ENCODE peak calls at places on chromosomes 5 and 9, in seven cellular contexts. G is adrenal gland, H is brain microvascular endothelial cell, A is dorsolateral prefrontal cortex, U is AG04449, C is body of pancreas, L is Peyer's patch. Q is an unnamed sample.

GRCh38 chr5:141223112-141223783 is at the start of gene PCDHB14:
- DNase-seq in L (no peak), H (no peak), A (no peak), U (no peak), G (no peak), C (no peak), Q (no peak)

GRCh38 chr9:114696814-114697544 is 15.0 kb upstream of the TEX48 start:
- DNase-seq in G (no peak), U (no peak), L (no peak), C (no peak), H (peak), A (no peak), Q (no peak)

GRCh38 chr9:116695441-116695840 is 8.3 kb downstream of the TRIM32 start:
- DNase-seq in H (no peak), L (no peak), A (no peak), G (no peak), C (no peak), U (no peak), Q (no peak)

GRCh38 chr9:127923771-127924170 is 6.8 kb downstream of the PIP5KL1 start:
- DNase-seq in L (no peak), H (peak), U (peak), A (no peak), C (no peak), G (no peak), Q (no peak)

GRCh38 chr9:83633676-83634075 is 10.7 kb downstream of the IDNK start:
- DNase-seq in H (no peak), G (no peak), L (no peak), A (no peak), U (no peak), C (no peak), Q (no peak)

GRCh38 chr5:109755761-109756160 is 66.0 kb downstream of the MAN2A1 start:
- DNase-seq in H (no peak), G (no peak), A (no peak), U (no peak), C (no peak), L (no peak), Q (no peak)

GRCh38 chr5:73321757-73322452 is 126.7 kb downstream of the FOXD1 start:
- DNase-seq in C (no peak), G (no peak), A (no peak), H (peak), L (no peak), U (peak), Q (no peak)

GRCh38 chr9:33993104-33993503 is 55.6 kb downstream of the UBAP2 start:
- DNase-seq in H (no peak), C (no peak), U (no peak), L (no peak), A (no peak), G (no peak), Q (no peak)

GRCh38 chr9:114316605-114317230 is 6.2 kb upstream of the ORM1 start:
- DNase-seq in L (peak), A (peak), G (no peak), C (peak), H (no peak), U (no peak), Q (no peak)

GRCh38 chr9:114156658-114157421 is 1.5 kb downstream of the COL27A1 start:
- DNase-seq in A (peak), L (no peak), U (peak), G (peak), C (peak), H (peak), Q (peak)

GRCh38 chr5:148949871-148950863 is 112.7 kb downstream of the SH3TC2 start:
- DNase-seq in H (no peak), U (no peak), C (no peak), A (peak), L (no peak), G (no peak), Q (peak)

GRCh38 chr5:144549580-144549979 is 378.9 kb downstream of the KCTD16 start:
- DNase-seq in G (peak), A (no peak), C (peak), H (peak), U (peak), L (no peak), Q (peak)

GRCh38 chr9:70510157-70510770 is 95.8 kb upstream of the KLF9 start:
- DNase-seq in G (peak), U (no peak), L (no peak), H (no peak), A (no peak), C (peak), Q (no peak)

GRCh38 chr9:90458485-90458884 is 184.1 kb downstream of the DIRAS2 start:
- DNase-seq in C (peak), H (no peak), L (no peak), G (no peak), A (no peak), U (no peak), Q (no peak)

GRCh38 chr5:61311836-61312808 is 19.9 kb upstream of the ZSWIM6 start:
- DNase-seq in A (no peak), U (peak), G (no peak), H (peak), L (no peak), C (no peak), Q (no peak)

GRCh38 chr5:155616779-155617392 is 603.3 kb downstream of the KIF4B start:
- DNase-seq in G (peak), L (no peak), A (peak), U (no peak), H (no peak), C (peak), Q (no peak)

GRCh38 chr5:96468956-96469355 is 35.9 kb upstream of the PCSK1 start:
- DNase-seq in L (no peak), A (no peak), U (no peak), G (no peak), C (no peak), H (peak), Q (no peak)

GRCh38 chr5:91177639-91178038 is 205.5 kb downstream of the ARRDC3 start:
- DNase-seq in L (no peak), G (no peak), C (no peak), A (no peak), H (no peak), U (no peak), Q (no peak)

GRCh38 chr5:54663876-54664275 is 146.3 kb downstream of the SNX18 start:
- DNase-seq in U (peak), C (peak), G (peak), H (peak), L (no peak), A (peak), Q (no peak)

GRCh38 chr9:89929721-89930480 is 325.1 kb downstream of the GADD45G start:
- DNase-seq in A (no peak), G (no peak), U (no peak), C (no peak), L (no peak), H (no peak), Q (no peak)

GRCh38 chr5:145975001-145975360 is 38.6 kb downstream of the SH3RF2 start:
- DNase-seq in G (no peak), C (peak), L (no peak), A (no peak), U (no peak), H (no peak), Q (no peak)

GRCh38 chr9:120536949-120537640 is 42.9 kb downstream of the CDK5RAP2 start:
- DNase-seq in H (no peak), G (no peak), C (no peak), A (no peak), U (no peak), L (no peak), Q (no peak)

GRCh38 chr9:122268041-122268814 is 3.5 kb downstream of the MRRF start:
- DNase-seq in L (no peak), A (no peak), C (no peak), U (no peak), G (no peak), H (no peak), Q (no peak)
- H3K4me3 ChIP-seq in L (no peak), A (no peak), C (no peak), U (no peak), G (no peak), H (no peak), Q (no peak)

GRCh38 chr9:132054024-132054423 is 25.6 kb downstream of the MED27 start:
- DNase-seq in A (no peak), H (no peak), L (no peak), G (no peak), C (no peak), U (no peak), Q (no peak)

GRCh38 chr9:132046456-132046855 is 33.2 kb downstream of the MED27 start:
- DNase-seq in U (no peak), A (no peak), L (no peak), C (no peak), H (peak), G (no peak), Q (no peak)

GRCh38 chr9:132049900-132050299 is 29.8 kb downstream of the MED27 start:
- DNase-seq in U (no peak), L (no peak), C (no peak), H (no peak), A (no peak), G (no peak), Q (no peak)

GRCh38 chr9:132048191-132048590 is 31.5 kb downstream of the MED27 start:
- DNase-seq in A (no peak), L (no peak), G (no peak), U (no peak), H (no peak), C (no peak), Q (no peak)

DNA sequence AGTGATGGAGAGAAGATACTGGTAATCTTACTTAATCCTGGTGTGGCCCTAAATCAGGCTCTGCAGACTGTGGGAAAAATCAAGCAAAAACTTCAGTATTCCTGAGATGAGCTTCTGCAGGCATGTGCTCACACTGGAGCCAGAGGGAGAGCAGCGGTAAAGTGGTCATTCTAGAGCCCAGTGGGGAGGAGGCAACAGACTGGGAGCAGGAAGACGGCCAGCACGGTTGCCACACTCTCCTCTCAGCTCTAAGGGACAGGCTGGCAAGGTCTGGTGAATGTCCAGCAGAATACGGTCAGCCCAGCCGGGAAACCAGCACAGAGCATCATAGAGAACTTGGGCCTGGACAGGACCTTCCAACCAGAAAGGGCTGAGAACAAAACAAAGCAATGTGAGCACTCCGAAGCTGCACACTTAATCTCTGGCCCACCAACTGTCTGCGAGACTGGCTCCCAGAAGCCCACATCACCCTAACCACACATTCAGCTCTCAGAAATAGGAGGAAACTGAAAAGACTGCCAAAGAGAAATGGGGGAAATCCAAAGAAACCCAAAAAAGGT is 30.3 kb downstream of the MED27 start:
- DNase-seq in A (peak), G (no peak), L (no peak), U (no peak), H (no peak), C (no peak), Q (no peak)
- TF ChIP-seq CTCF in A (no peak), G (no peak), L (no peak), U (no peak), H (no peak), C (no peak), Q (no peak)

GRCh38 chr9:98922721-98923435 is 20.8 kb upstream of the COL15A1 start:
- DNase-seq in G (no peak), H (no peak), L (no peak), U (no peak), C (no peak), A (no peak), Q (no peak)
- H3K4me3 ChIP-seq in G (no peak), H (no peak), L (no peak), U (no peak), C (no peak), A (no peak), Q (no peak)

GRCh38 chr5:167639213-167639612 is 652.2 kb upstream of the WWC1 start:
- DNase-seq in H (peak), L (no peak), A (no peak), C (no peak), U (no peak), G (no peak), Q (no peak)

GRCh38 chr5:167633114-167633513 is 658.3 kb upstream of the WWC1 start:
- DNase-seq in C (no peak), H (no peak), U (no peak), A (no peak), G (no peak), L (no peak), Q (no peak)

GRCh38 chr5:167631191-167631590 is 660.3 kb upstream of the WWC1 start:
- DNase-seq in L (no peak), A (no peak), H (no peak), U (no peak), C (no peak), G (no peak), Q (no peak)

GRCh38 chr5:167633931-167634341 is 657.5 kb upstream of the WWC1 start:
- DNase-seq in L (no peak), C (no peak), U (peak), H (peak), A (no peak), G (no peak), Q (no peak)

GRCh38 chr5:167634432-167634831 is 657.0 kb upstream of the WWC1 start:
- DNase-seq in H (peak), L (no peak), C (no peak), G (no peak), A (no peak), U (peak), Q (no peak)
- TF ChIP-seq CTCF in H (no peak), L (no peak), C (no peak), G (no peak), A (no peak), U (no peak), Q (no peak)

DNA sequence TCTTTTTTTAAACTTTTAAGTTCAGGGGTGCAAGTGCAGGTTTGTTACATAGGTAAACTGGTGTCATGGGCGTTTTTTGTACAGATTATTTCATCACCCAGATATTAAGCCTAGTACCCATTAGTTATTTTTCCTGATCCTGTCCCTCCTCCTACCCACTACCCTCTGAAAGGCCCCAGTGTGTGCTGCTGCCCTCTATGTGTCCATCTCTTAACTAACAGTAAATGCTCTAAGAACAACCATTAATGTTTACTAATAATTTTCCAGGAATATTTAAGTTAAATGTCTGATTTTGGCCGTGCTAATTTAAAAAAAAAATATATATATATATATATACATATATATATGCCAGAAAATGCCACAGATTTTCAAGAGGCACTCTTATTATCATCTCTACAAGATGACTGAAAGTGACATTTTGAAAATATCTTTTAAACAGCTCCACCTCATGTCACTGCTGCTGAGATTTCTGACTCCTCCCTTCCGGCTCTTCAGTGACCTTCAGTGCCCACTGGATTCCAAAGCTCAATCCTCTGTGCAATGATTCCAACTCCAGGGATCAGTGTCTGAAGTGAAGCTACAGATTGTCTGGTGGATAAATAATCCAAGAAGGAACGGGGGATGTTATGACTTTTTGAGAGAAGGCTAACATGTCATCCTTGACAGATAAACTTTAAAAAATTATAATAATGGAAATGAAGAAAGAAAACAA is 46.7 kb upstream of the HNRNPA0 start:
- DNase-seq in G (peak), C (no peak), H (no peak), A (no peak), U (no peak), L (no peak), Q (no peak)
- H3K4me3 ChIP-seq in G (peak), C (no peak), H (no peak), A (no peak), U (no peak), L (peak), Q (no peak)

Q was measured in lung.